ENCODE peak calls at places on chromosomes 11 and 22, in four cellular contexts. One of them, this sample, is unnamed.

GRCh38 chr11:125300791-125301218 is 136.3 kb downstream of the PKNOX2 start:
- DNase-seq in dorsolateral prefrontal cortex: no peak
- DNase-seq in H1: no peak
- DNase-seq in right lobe of liver: no peak
- DNase-seq in this sample: no peak

GRCh38 chr11:72700026-72700610 is 25.9 kb upstream of the PDE2A start:
- DNase-seq in dorsolateral prefrontal cortex: no peak
- DNase-seq in H1: no peak
- DNase-seq in right lobe of liver: no peak
- DNase-seq in this sample: no peak

GRCh38 chr11:27860811-27861210 is 160.6 kb upstream of the BDNF start:
- DNase-seq in dorsolateral prefrontal cortex: no peak
- DNase-seq in H1: no peak
- DNase-seq in right lobe of liver: no peak
- DNase-seq in this sample: no peak

GRCh38 chr11:67376873-67377808 is 3.7 kb upstream of the CLCF1 start:
- DNase-seq in dorsolateral prefrontal cortex: no peak
- DNase-seq in H1: no peak
- DNase-seq in right lobe of liver: no peak
- DNase-seq in this sample: no peak

GRCh38 chr11:11074686-11075370 is 217.0 kb upstream of the ZBED5 start:
- DNase-seq in dorsolateral prefrontal cortex: peak; percentile 59
- DNase-seq in H1: no peak
- DNase-seq in right lobe of liver: no peak
- DNase-seq in this sample: no peak

GRCh38 chr11:4493480-4493818 is 11.0 kb downstream of the OR52K1 start:
- DNase-seq in dorsolateral prefrontal cortex: no peak
- DNase-seq in H1: no peak
- DNase-seq in right lobe of liver: no peak
- DNase-seq in this sample: no peak

GRCh38 chr11:101867951-101868350 is 46.9 kb upstream of the CEP126 start:
- DNase-seq in dorsolateral prefrontal cortex: no peak
- DNase-seq in H1: no peak
- DNase-seq in right lobe of liver: no peak
- DNase-seq in this sample: no peak

GRCh38 chr11:27995082-27995481 is 112.9 kb downstream of the KIF18A start:
- DNase-seq in dorsolateral prefrontal cortex: no peak
- DNase-seq in H1: no peak
- DNase-seq in right lobe of liver: no peak
- DNase-seq in this sample: no peak

GRCh38 chr11:130527648-130528300 is 79.3 kb downstream of the ADAMTS15 start:
- DNase-seq in dorsolateral prefrontal cortex: no peak
- DNase-seq in H1: no peak
- DNase-seq in right lobe of liver: no peak
- DNase-seq in this sample: no peak

GRCh38 chr11:126188332-126189108 is 22.9 kb downstream of the RPUSD4 start:
- DNase-seq in dorsolateral prefrontal cortex: no peak
- DNase-seq in H1: no peak
- DNase-seq in right lobe of liver: no peak
- DNase-seq in this sample: no peak

GRCh38 chr22:30226192-30226832 is 20.2 kb downstream of the LIF start:
- DNase-seq in dorsolateral prefrontal cortex: no peak
- DNase-seq in H1: no peak
- DNase-seq in right lobe of liver: no peak
- DNase-seq in this sample: no peak

GRCh38 chr11:45900916-45901617 is 6.0 kb downstream of the FREY1 start:
- DNase-seq in dorsolateral prefrontal cortex: peak; percentile 76
- DNase-seq in H1: no peak
- DNase-seq in right lobe of liver: no peak
- DNase-seq in this sample: peak; percentile 72

GRCh38 chr11:100980156-100980555 is 149.5 kb downstream of the PGR start:
- DNase-seq in dorsolateral prefrontal cortex: no peak
- DNase-seq in H1: no peak
- DNase-seq in right lobe of liver: no peak
- DNase-seq in this sample: no peak

GRCh38 chr11:59669611-59670009 is 773 bp upstream of the PATL1 start:
- DNase-seq in dorsolateral prefrontal cortex: peak; percentile 55
- DNase-seq in H1: no peak
- DNase-seq in right lobe of liver: peak; percentile 72
- DNase-seq in this sample: peak; percentile 51

GRCh38 chr11:93659841-93660240 is 1.6 kb upstream of the CEP295 start:
- DNase-seq in dorsolateral prefrontal cortex: no peak
- DNase-seq in H1: no peak
- DNase-seq in right lobe of liver: no peak
- DNase-seq in this sample: no peak

DNA sequence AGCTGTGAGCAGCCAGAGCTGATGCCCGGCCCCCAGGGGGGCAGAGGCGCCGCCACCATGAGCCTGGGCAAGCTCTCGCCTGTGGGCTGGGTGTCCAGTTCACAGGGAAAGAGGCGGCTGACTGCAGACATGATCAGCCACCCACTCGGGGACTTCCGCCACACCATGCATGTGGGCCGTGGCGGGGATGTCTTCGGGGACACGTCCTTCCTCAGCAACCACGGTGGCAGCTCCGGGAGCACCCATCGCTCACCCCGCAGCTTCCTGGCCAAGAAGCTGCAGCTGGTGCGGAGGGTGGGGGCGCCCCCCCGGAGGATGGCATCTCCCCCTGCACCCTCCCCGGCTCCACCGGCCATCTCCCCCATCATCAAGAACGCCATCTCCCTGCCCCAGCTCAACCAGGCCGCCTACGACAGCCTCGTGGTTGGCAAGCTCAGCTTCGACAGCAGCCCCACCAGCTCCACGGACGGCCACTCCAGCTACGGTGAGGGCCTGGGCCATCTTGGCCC is 6.1 kb downstream of the CDC42EP1 start:
- DNase-seq in dorsolateral prefrontal cortex: no peak
- DNase-seq in H1: no peak
- DNase-seq in right lobe of liver: no peak
- DNase-seq in this sample: no peak
- H3K27ac ChIP-seq in dorsolateral prefrontal cortex: peak overlapping the region; percentile 95
- H3K27ac ChIP-seq in H1: no peak overlapping the region
- H3K27ac ChIP-seq in right lobe of liver: peak overlapping the region; percentile 67
- H3K27ac ChIP-seq in this sample: peak overlapping the region; percentile 98

GRCh38 chr11:36684840-36685800 is 87.1 kb upstream of the RAG2 start:
- DNase-seq in dorsolateral prefrontal cortex: no peak
- DNase-seq in H1: no peak
- DNase-seq in right lobe of liver: no peak
- DNase-seq in this sample: no peak
- H3K27ac ChIP-seq in dorsolateral prefrontal cortex: no peak overlapping the region
- H3K27ac ChIP-seq in H1: no peak overlapping the region
- H3K27ac ChIP-seq in right lobe of liver: no peak overlapping the region
- H3K27ac ChIP-seq in this sample: no peak overlapping the region

DNA sequence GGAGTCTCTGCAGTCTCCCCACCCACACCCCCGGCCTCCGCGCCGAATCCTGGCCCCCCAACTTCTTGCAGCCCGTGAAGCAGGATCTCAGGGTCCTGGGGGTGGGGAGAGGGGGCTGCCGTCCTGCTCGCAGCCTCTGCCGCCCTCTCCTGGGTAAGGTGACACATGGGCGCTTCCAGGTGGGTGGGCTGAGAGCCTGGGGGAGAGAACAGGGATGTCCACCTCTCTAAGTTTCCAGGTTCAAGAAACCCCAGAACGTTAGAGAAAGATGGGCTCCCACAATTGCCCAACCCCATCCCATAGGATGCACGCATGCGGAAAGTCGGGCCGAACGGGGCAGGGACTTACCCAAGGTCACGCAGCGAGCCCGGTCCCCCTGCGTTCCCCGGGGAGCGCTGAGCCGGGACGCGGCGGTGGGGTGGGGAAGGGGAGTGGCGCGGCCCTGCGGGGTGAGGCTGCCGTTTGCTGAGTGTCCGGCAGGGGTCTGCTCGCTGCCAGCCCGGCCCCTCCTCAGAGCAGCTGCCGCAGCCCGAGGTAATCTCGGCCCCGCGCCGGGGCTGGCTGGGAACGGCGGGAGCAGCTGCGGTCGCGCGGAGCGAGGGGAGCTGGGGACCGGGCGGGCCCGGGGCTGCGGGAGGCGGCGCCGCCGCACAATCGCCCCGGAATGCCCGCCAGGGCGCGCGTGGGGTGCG is 705 bp upstream of the CAPN1 start:
- DNase-seq in dorsolateral prefrontal cortex: no peak
- DNase-seq in H1: no peak
- DNase-seq in right lobe of liver: no peak
- DNase-seq in this sample: no peak
- H3K27ac ChIP-seq in dorsolateral prefrontal cortex: peak overlapping the region; percentile 90
- H3K27ac ChIP-seq in H1: no peak overlapping the region
- H3K27ac ChIP-seq in right lobe of liver: peak overlapping the region; percentile 87
- H3K27ac ChIP-seq in this sample: peak overlapping the region; percentile 38

DNA sequence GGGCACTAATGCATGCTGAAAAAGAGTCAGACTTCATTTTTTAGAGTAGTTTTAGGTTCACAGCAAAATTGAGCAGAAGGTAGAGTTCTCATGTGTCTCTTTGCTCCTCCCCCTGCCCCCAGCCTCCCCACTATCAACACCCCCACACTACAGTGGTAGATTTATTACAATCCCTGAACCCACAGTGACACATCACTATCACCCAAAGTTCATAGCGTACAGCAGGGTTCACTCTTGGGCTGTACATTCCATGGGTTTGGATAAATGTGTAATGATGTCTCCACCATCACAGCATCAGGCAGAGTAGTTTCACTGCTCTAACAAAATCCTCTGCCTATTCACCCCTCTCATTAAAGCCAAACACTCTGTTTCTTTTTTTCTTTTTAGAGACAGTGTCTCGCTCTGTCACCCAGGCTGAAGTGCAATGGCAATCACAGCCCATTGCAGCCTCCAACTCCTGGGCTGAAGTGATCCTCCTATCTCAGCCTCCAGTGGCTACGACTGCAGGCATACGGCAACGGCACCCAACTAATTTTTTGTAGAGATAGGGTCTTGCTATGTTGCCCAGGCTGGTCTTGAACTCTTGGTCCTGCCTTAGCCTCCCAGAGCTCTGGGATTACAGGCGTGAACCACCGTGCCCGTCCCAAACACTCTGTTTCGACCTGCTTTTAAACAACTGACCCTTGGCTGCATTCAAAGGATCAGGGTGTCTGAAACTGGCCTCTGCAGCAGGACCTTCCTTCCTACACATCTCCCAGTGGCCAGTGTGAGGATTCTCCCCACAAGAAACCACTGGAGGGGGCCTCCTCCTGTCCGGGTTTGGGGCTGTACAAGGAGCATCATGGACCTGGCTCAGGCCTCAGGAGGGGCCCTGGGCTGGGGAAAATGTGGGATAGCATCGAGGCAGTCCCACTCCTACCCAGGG is 4.2 kb downstream of the BEST1 start:
- DNase-seq in dorsolateral prefrontal cortex: no peak
- DNase-seq in H1: no peak
- DNase-seq in right lobe of liver: no peak
- DNase-seq in this sample: no peak
- H3K27ac ChIP-seq in dorsolateral prefrontal cortex: peak overlapping the region; percentile 91
- H3K27ac ChIP-seq in H1: no peak overlapping the region
- H3K27ac ChIP-seq in right lobe of liver: peak overlapping the region; percentile 71
- H3K27ac ChIP-seq in this sample: peak overlapping the region; percentile 94

DNA sequence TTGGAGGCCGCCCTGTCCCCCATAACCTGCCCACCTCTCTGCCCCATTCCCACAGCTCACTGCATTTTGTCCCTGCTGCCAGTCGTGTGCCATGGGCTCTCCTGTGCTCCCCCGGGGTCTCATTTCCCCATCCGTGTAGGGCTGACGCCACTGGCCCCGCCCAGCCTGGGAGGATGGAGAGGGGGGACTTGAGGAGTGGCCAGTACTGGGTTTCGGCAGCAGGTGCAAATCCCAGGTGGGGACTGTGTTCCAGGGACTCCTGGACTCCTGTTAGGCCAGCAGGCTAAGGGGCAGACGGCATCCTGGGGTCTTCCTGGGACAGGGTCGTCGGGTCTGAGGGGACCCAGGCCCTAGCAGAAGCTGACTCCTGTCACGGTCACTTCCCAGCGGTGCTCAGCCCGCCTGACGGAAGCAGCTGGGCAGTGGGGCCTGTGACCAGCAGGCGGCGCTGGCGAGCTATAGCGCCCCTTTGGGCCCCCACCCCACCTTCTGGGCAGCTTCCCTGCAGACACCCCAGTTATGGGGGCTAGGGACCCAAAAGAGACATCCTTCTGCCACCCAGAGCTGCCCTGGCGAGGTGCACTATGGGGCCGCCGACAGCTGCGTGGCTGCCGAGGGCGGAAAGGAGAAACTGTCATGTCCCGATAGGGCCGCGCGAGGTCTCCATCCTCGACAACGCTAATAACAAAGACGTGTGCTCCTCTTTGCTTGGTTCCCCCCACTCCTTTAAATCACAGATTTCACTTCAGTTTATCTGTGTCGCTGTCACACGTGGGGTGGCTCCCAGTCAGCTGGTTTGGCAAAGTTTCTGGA is 979 bp upstream of the MYO7A start:
- DNase-seq in dorsolateral prefrontal cortex: peak; percentile 68
- DNase-seq in H1: no peak
- DNase-seq in right lobe of liver: peak; percentile 74
- DNase-seq in this sample: peak; percentile 28
- H3K27ac ChIP-seq in dorsolateral prefrontal cortex: peak overlapping the region; percentile 49
- H3K27ac ChIP-seq in H1: no peak overlapping the region
- H3K27ac ChIP-seq in right lobe of liver: peak overlapping the region; percentile 47
- H3K27ac ChIP-seq in this sample: no peak overlapping the region